ENCODE peak calls at places on chromosome 14, in seven cellular contexts. B is AG20443, L is body of pancreas, O is H9, C is EL, P is Right ventricle myocardium superior, J is AG10803. H is an unnamed sample.

GRCh38 chr14:67221248-67221981 is 19.8 kb upstream of the PALS1 start:
- DNase-seq in B (peak), L (no peak), O (no peak), C (peak), P (no peak), J (peak), H (no peak)

GRCh38 chr14:102421366-102422057 is 58.8 kb downstream of the TECPR2 start:
- DNase-seq in B (no peak), L (no peak), O (peak), C (no peak), P (no peak), J (no peak), H (no peak)

GRCh38 chr14:59359451-59360124 is 105.6 kb downstream of the GPR135 start:
- DNase-seq in B (no peak), L (no peak), O (no peak), C (no peak), P (no peak), J (peak), H (peak)

GRCh38 chr14:103846569-103847438 is 571 bp downstream of the PPP1R13B start:
- DNase-seq in B (peak), L (peak), O (peak), C (peak), P (peak), J (no peak), H (no peak)

GRCh38 chr14:65396082-65396910 is 16.2 kb upstream of the FUT8 start:
- DNase-seq in B (no peak), L (no peak), O (no peak), C (no peak), P (no peak), J (no peak), H (no peak)

GRCh38 chr14:71532349-71532748 is 399.9 kb upstream of the RGS6 start:
- DNase-seq in B (peak), L (no peak), O (no peak), C (no peak), P (no peak), J (peak), H (peak)

GRCh38 chr14:73783107-73783727 is 68.4 kb upstream of the PTGR2 start:
- DNase-seq in B (no peak), L (no peak), O (peak), C (no peak), P (no peak), J (no peak), H (no peak)

GRCh38 chr14:70855486-70855885 is 46.2 kb upstream of the MAP3K9 start:
- DNase-seq in B (no peak), L (no peak), O (no peak), C (no peak), P (no peak), J (no peak), H (no peak)

GRCh38 chr14:105492966-105493871 is 2.2 kb downstream of the TEDC1 start:
- DNase-seq in B (no peak), L (no peak), O (peak), C (no peak), P (peak), J (no peak), H (no peak)

GRCh38 chr14:35197015-35197414 is 74.7 kb downstream of the PRORP start:
- DNase-seq in B (no peak), L (no peak), O (no peak), C (peak), P (no peak), J (no peak), H (no peak)

GRCh38 chr14:104879983-104880565 is 15.0 kb downstream of the CEP170B start:
- DNase-seq in B (no peak), L (no peak), O (no peak), C (no peak), P (peak), J (no peak), H (no peak)

GRCh38 chr14:103806805-103807204 is 40.6 kb downstream of the PPP1R13B start:
- DNase-seq in B (no peak), L (no peak), O (no peak), C (no peak), P (no peak), J (no peak), H (no peak)

GRCh38 chr14:104432611-104433231 is 146.8 kb upstream of the C14orf180 start:
- DNase-seq in B (no peak), L (no peak), O (peak), C (no peak), P (peak), J (no peak), H (no peak)

GRCh38 chr14:34693228-34693939 is 21.0 kb downstream of the CFL2 start:
- DNase-seq in B (peak), L (peak), O (peak), C (no peak), P (no peak), J (no peak), H (no peak)

GRCh38 chr14:34684578-34684977 is 29.8 kb downstream of the CFL2 start:
- DNase-seq in B (no peak), L (no peak), O (no peak), C (no peak), P (no peak), J (peak), H (no peak)

GRCh38 chr14:74586681-74587362 is 25.2 kb downstream of the LTBP2 start:
- DNase-seq in B (no peak), L (no peak), O (no peak), C (no peak), P (peak), J (no peak), H (peak)

GRCh38 chr14:54146601-54147000 is 190.0 kb upstream of the BMP4 start:
- DNase-seq in B (no peak), L (no peak), O (no peak), C (no peak), P (no peak), J (no peak), H (no peak)

GRCh38 chr14:75088566-75089373 is 19.3 kb downstream of the ZC2HC1C start:
- DNase-seq in B (peak), L (peak), O (peak), C (peak), P (no peak), J (peak), H (peak)

GRCh38 chr14:35534884-35535793 is 1.2 kb downstream of the INSM2 start:
- DNase-seq in B (peak), L (peak), O (peak), C (peak), P (peak), J (peak), H (peak)

GRCh38 chr14:23061995-23062394 is 4.7 kb upstream of the CDH24 start:
- DNase-seq in B (peak), L (peak), O (no peak), C (peak), P (peak), J (peak), H (peak)

GRCh38 chr14:24804813-24805212 is 170.8 kb upstream of the GZMB start:
- DNase-seq in B (no peak), L (no peak), O (no peak), C (no peak), P (no peak), J (no peak), H (no peak)

GRCh38 chr14:46063872-46064271 is 587.7 kb downstream of the RPL10L start:
- DNase-seq in B (no peak), L (no peak), O (peak), C (no peak), P (no peak), J (no peak), H (no peak)

GRCh38 chr14:104094056-104094708 is 8.7 kb downstream of the ASPG start:
- DNase-seq in B (no peak), L (no peak), O (no peak), C (no peak), P (no peak), J (no peak), H (no peak)

GRCh38 chr14:21534576-21534975 is 8.4 kb upstream of the SALL2 start:
- DNase-seq in B (no peak), L (no peak), O (peak), C (no peak), P (no peak), J (no peak), H (no peak)

GRCh38 chr14:96762650-96763049 is 34.5 kb upstream of the VRK1 start:
- DNase-seq in B (peak), L (no peak), O (peak), C (peak), P (no peak), J (peak), H (peak)

GRCh38 chr14:51246032-51246431 is 6.0 kb downstream of the TMX1 start:
- DNase-seq in B (no peak), L (no peak), O (no peak), C (no peak), P (no peak), J (no peak), H (no peak)

GRCh38 chr14:95901014-95901413 is 24.4 kb downstream of the TUNAR start:
- DNase-seq in B (peak), L (no peak), O (no peak), C (peak), P (no peak), J (peak), H (no peak)

GRCh38 chr14:56207626-56208297 is 89.6 kb downstream of the PELI2 start:
- DNase-seq in B (no peak), L (no peak), O (no peak), C (no peak), P (no peak), J (peak), H (no peak)

GRCh38 chr14:23123419-23123818 is 4.4 kb upstream of the CEBPE start:
- DNase-seq in B (peak), L (peak), O (no peak), C (no peak), P (peak), J (peak), H (peak)

GRCh38 chr14:24481622-24482324 is 26.3 kb downstream of the CMA1 start:
- DNase-seq in B (peak), L (peak), O (peak), C (peak), P (peak), J (peak), H (peak)

GRCh38 chr14:105281354-105282097 is 19.3 kb downstream of the BRF1 start:
- DNase-seq in B (peak), L (peak), O (no peak), C (peak), P (no peak), J (peak), H (peak)

GRCh38 chr14:94171208-94171607 is 2.9 kb upstream of the PPP4R4 start:
- DNase-seq in B (peak), L (no peak), O (no peak), C (peak), P (no peak), J (peak), H (peak)

GRCh38 chr14:103973354-103973753 is 31.0 kb upstream of the RD3L start:
- DNase-seq in B (no peak), L (no peak), O (no peak), C (peak), P (no peak), J (no peak), H (peak)

H was measured in myocyte.